ENCODE peak calls at places on chromosome 21, in five cellular contexts. V, D, J, G and L are unnamed samples.

GRCh38 chr21:36994501-36995189 is 11.9 kb upstream of the RIPPLY3 start:
- DNase-seq in D (no peak), G (peak; percentile 36), V (no peak), J (no peak), L (no peak)

GRCh38 chr21:43333301-43334062 is 93.4 kb downstream of the SIK1 start:
- DNase-seq in J (peak; percentile 75), D (peak; percentile 52), G (no peak), V (no peak), L (peak; percentile 12)

GRCh38 chr21:34372321-34372720 is 3.0 kb upstream of the SMIM11 start:
- DNase-seq in J (no peak), V (no peak), D (no peak), G (no peak), L (no peak)

GRCh38 chr21:44353200-44353970 is at the start of gene TRPM2:
- DNase-seq in G (no peak), J (no peak), D (no peak), V (peak; percentile 97), L (no peak)

GRCh38 chr21:28991861-28992525 is 684 bp downstream of the LTN1 start:
- DNase-seq in D (no peak), G (no peak), J (peak; percentile 10), V (peak; percentile 29), L (no peak)

GRCh38 chr21:31117046-31117916 is 79.0 kb upstream of the KRTAP19-8 start:
- DNase-seq in V (peak; percentile 31), D (no peak), G (no peak), J (peak; percentile 80), L (no peak)

GRCh38 chr21:37658994-37659458 is 257.2 kb downstream of the KCNJ6 start:
- DNase-seq in D (peak; percentile 16), V (no peak), J (peak; percentile 60), G (no peak), L (no peak)

GRCh38 chr21:44802396-44803153 is 955 bp upstream of the UBE2G2 start:
- DNase-seq in V (peak; percentile 59), D (no peak), G (no peak), J (peak; percentile 28), L (no peak)

GRCh38 chr21:18529253-18529652 is 125.7 kb upstream of the TMPRSS15 start:
- DNase-seq in V (no peak), J (peak; percentile 45), D (no peak), G (no peak), L (no peak)

GRCh38 chr21:42534361-42534900 is 20.8 kb downstream of the SLC37A1 start:
- DNase-seq in J (no peak), V (peak; percentile 80), G (no peak), D (no peak), L (no peak)

GRCh38 chr21:30189763-30190162 is 23.2 kb upstream of the CLDN17 start:
- DNase-seq in G (no peak), D (no peak), J (no peak), V (no peak), L (no peak)

GRCh38 chr21:37700641-37701202 is 215.5 kb downstream of the KCNJ6 start:
- DNase-seq in J (peak; percentile 81), G (no peak), V (peak; percentile 87), D (peak; percentile 83), L (peak; percentile 81)

GRCh38 chr21:37367758-37368535 is 1.4 kb downstream of the DYRK1A start:
- DNase-seq in D (no peak), J (no peak), V (peak; percentile 60), G (peak; percentile 29), L (peak; percentile 51)

GRCh38 chr21:46065215-46065992 is 32.5 kb upstream of the COL6A2 start:
- DNase-seq in J (no peak), D (no peak), V (no peak), G (no peak), L (no peak)

GRCh38 chr21:31293986-31294385 is 50.1 kb downstream of the TIAM1 start:
- DNase-seq in V (no peak), J (peak; percentile 89), G (no peak), D (peak; percentile 22), L (no peak)

GRCh38 chr21:16563795-16564194 is 834.0 kb downstream of the USP25 start:
- DNase-seq in G (no peak), J (peak; percentile 28), V (no peak), D (no peak), L (no peak)

GRCh38 chr21:42851812-42852665 is 27.3 kb downstream of the WDR4 start:
- DNase-seq in D (no peak), G (no peak), V (no peak), J (no peak), L (no peak)

GRCh38 chr21:17371470-17371869 is 141.4 kb upstream of the CXADR start:
- DNase-seq in G (no peak), D (peak; percentile 42), V (no peak), J (no peak), L (no peak)

GRCh38 chr21:16187603-16188002 is 457.8 kb downstream of the USP25 start:
- DNase-seq in J (no peak), G (no peak), D (no peak), V (no peak), L (no peak)

GRCh38 chr21:45534591-45535331 is 7.5 kb downstream of the SLC19A1 start:
- DNase-seq in V (peak; percentile 59), J (no peak), D (no peak), G (peak; percentile 15), L (peak; percentile 85)

GRCh38 chr21:34511154-34511553 is 856 bp downstream of the KCNE1 start:
- DNase-seq in D (no peak), J (no peak), V (peak; percentile 25), G (no peak), L (no peak)

GRCh38 chr21:26169061-26169610 is 1.4 kb downstream of the APP start:
- DNase-seq in G (peak; percentile 44), V (peak; percentile 8), D (no peak), J (peak; percentile 55), L (peak; percentile 43)
- TF ChIP-seq CTCF in G (peak; percentile 55), V (no peak), D (peak; percentile 17), J (peak; percentile 36), L (peak; percentile 19)

GRCh38 chr21:41345934-41346685 is 15.7 kb upstream of the MX2 start:
- DNase-seq in G (no peak), J (no peak), V (no peak), D (no peak), L (no peak)

GRCh38 chr21:41346758-41347157 is 15.1 kb upstream of the MX2 start:
- DNase-seq in D (no peak), J (no peak), G (no peak), V (no peak), L (no peak)

GRCh38 chr21:41349607-41350390 is 12.0 kb upstream of the MX2 start:
- DNase-seq in V (no peak), J (no peak), G (no peak), D (no peak), L (no peak)

GRCh38 chr21:41348434-41348833 is 13.4 kb upstream of the MX2 start:
- DNase-seq in V (no peak), J (no peak), D (no peak), G (no peak), L (no peak)

DNA sequence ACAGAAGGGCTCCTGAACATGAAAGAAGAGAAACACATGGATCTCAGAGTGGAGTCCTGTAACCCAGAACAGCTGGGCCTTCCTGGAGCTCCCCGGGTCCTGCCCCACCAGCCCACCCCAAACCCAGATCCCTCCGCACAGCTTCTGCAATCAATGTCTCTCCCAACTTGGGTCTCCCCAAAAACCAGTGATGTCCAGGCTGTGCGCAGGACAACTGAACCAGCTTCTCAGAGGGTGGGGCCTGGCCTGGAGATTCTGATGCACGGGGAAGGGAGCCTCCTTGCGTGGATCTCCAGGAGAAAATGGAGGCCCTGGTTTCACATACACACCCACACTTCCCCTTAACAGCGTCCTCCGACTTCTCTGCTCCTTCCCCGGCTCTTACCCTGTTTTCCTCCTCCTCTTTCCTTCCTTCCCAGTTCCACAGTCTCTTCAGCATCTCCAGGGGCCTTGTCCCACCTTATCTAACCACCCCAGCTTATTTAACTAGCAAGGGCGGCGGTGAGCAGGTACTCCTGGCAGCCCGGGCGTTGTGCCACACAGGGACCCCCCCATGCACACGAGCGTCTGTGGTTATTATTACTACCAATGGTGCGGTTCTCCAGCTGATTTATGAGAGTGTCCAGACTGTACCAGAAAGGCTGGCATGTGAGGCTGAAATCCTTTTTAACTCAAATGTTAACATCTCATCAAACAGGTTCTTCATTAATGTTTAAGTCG is 11.2 kb upstream of the MX2 start:
- DNase-seq in D (no peak), J (no peak), V (no peak), G (no peak), L (no peak)
- TF ChIP-seq CTCF in D (no peak), J (no peak), V (no peak), G (no peak), L (no peak)

GRCh38 chr21:24420694-24421093 is 1186.6 kb downstream of the MRPL39 start:
- DNase-seq in J (no peak), G (no peak), V (no peak), D (no peak), L (no peak)

DNA sequence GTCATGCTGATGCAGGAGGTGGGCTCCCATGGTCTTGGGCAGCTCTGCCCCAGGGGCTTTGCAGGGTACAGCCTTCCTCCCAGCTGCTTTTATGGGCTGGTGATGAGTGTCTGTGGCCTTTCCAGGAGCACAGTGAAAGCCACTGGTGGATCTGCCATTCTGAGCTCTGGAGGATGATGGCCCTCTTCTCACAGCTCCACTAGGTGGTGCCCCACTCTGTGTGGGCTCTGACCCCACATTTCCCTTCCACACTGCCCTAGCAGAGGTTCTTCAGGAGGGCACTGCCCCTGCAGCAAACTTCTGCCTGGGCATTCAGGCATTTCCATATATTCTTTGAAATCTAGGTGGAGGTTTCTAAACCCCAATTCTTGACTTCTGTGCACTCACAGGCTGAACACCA is 1188.6 kb downstream of the MRPL39 start:
- DNase-seq in D (no peak), V (no peak), G (no peak), J (no peak), L (no peak)
- TF ChIP-seq CTCF in D (no peak), V (no peak), G (no peak), J (no peak), L (no peak)

GRCh38 chr21:39080366-39080765 is 102.9 kb downstream of the PSMG1 start:
- DNase-seq in V (no peak), D (no peak), J (no peak), G (no peak), L (no peak)

GRCh38 chr21:39084073-39084472 is 99.2 kb downstream of the PSMG1 start:
- DNase-seq in D (no peak), V (no peak), G (no peak), J (no peak), L (no peak)

GRCh38 chr21:39084979-39085729 is 98.1 kb downstream of the PSMG1 start:
- DNase-seq in V (no peak), J (no peak), G (no peak), D (no peak), L (no peak)

GRCh38 chr21:39083377-39084008 is 99.8 kb downstream of the PSMG1 start:
- DNase-seq in J (peak; percentile 75), G (no peak), D (no peak), V (peak; percentile 28), L (no peak)

DNA sequence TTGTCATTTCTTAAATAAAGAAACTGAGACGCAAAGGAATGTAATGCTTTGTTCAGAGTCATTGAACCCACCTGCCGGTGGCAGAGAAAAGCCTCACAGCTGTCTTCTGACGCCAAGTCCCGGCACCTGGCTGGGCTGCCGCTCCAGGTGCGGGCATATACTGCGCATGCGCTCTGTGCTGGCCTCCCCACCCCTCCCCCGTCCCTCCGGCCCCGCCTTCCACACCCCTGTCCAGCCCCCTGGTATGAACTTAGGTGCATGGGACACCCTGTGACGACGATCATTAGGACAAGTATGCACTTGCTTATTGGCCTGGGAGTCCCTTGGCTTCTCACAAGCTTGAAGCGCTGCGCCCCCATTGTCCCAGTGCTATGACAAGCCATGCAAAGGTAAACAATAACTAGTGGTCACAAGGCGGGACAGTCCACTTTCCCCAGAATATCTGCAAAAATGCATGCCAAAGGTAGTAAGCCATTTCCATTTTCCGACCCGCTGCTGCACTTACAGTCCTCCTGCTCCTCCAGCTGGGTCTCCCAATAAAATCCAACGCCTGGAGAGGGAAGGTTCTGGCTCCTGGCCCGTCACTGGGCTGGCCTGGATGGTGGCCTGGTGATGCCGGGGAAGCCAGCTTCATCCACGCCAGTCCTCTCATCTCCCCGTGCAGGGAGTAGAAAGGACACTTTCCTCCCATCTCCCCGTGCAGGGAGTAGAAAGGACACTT is 100.4 kb downstream of the PSMG1 start:
- DNase-seq in V (no peak), G (no peak), D (no peak), J (peak; percentile 84), L (no peak)
- TF ChIP-seq CTCF in V (no peak), G (no peak), D (no peak), J (no peak), L (no peak)